ENCODE peak calls at places on chromosome 4, in four cellular contexts. One of them, this sample, is unnamed.

GRCh38 chr4:121146530-121146929 is 17.6 kb downstream of the TNIP3 start:
- DNase-seq in iris pigment epithelial cell: peak; percentile 68
- DNase-seq in stimulated activated CD4-positive, alpha-beta T cell treated with anti-CD3 and anti-CD28 coated beads, TNF-alpha, amount 100 ng/mL, for 4 hours: no peak
- DNase-seq in mucosa of gallbladder: no peak
- DNase-seq in this sample: no peak

GRCh38 chr4:41692717-41693345 is 55.7 kb downstream of the PHOX2B start:
- DNase-seq in iris pigment epithelial cell: peak; percentile 67
- DNase-seq in stimulated activated CD4-positive, alpha-beta T cell treated with anti-CD3 and anti-CD28 coated beads, TNF-alpha, amount 100 ng/mL, for 4 hours: no peak
- DNase-seq in mucosa of gallbladder: no peak
- DNase-seq in this sample: peak; percentile 56

GRCh38 chr4:84366111-84366510 is 133.0 kb downstream of the NKX6-1 start:
- DNase-seq in iris pigment epithelial cell: no peak
- DNase-seq in stimulated activated CD4-positive, alpha-beta T cell treated with anti-CD3 and anti-CD28 coated beads, TNF-alpha, amount 100 ng/mL, for 4 hours: no peak
- DNase-seq in mucosa of gallbladder: no peak
- DNase-seq in this sample: no peak

GRCh38 chr4:113316879-113317278 is 267.4 kb downstream of the ANK2 start:
- DNase-seq in iris pigment epithelial cell: no peak
- DNase-seq in stimulated activated CD4-positive, alpha-beta T cell treated with anti-CD3 and anti-CD28 coated beads, TNF-alpha, amount 100 ng/mL, for 4 hours: no peak
- DNase-seq in mucosa of gallbladder: no peak
- DNase-seq in this sample: peak; percentile 14

GRCh38 chr4:4820264-4820663 is 39.2 kb upstream of the MSX1 start:
- DNase-seq in iris pigment epithelial cell: no peak
- DNase-seq in stimulated activated CD4-positive, alpha-beta T cell treated with anti-CD3 and anti-CD28 coated beads, TNF-alpha, amount 100 ng/mL, for 4 hours: no peak
- DNase-seq in mucosa of gallbladder: no peak
- DNase-seq in this sample: no peak

GRCh38 chr4:147879676-147880075 is 147.8 kb downstream of the ARHGAP10 start:
- DNase-seq in iris pigment epithelial cell: no peak
- DNase-seq in stimulated activated CD4-positive, alpha-beta T cell treated with anti-CD3 and anti-CD28 coated beads, TNF-alpha, amount 100 ng/mL, for 4 hours: no peak
- DNase-seq in mucosa of gallbladder: no peak
- DNase-seq in this sample: no peak

GRCh38 chr4:3009422-3009821 is 46.1 kb downstream of the GRK4 start:
- DNase-seq in iris pigment epithelial cell: peak; percentile 19
- DNase-seq in stimulated activated CD4-positive, alpha-beta T cell treated with anti-CD3 and anti-CD28 coated beads, TNF-alpha, amount 100 ng/mL, for 4 hours: no peak
- DNase-seq in mucosa of gallbladder: peak; percentile 67
- DNase-seq in this sample: peak; percentile 45

GRCh38 chr4:8345946-8346814 is 76.6 kb downstream of the HTRA3 start:
- DNase-seq in iris pigment epithelial cell: no peak
- DNase-seq in stimulated activated CD4-positive, alpha-beta T cell treated with anti-CD3 and anti-CD28 coated beads, TNF-alpha, amount 100 ng/mL, for 4 hours: no peak
- DNase-seq in mucosa of gallbladder: no peak
- DNase-seq in this sample: no peak

GRCh38 chr4:186727977-186728519 is 4.4 kb upstream of the FAT1 start:
- DNase-seq in iris pigment epithelial cell: peak; percentile 46
- DNase-seq in stimulated activated CD4-positive, alpha-beta T cell treated with anti-CD3 and anti-CD28 coated beads, TNF-alpha, amount 100 ng/mL, for 4 hours: no peak
- DNase-seq in mucosa of gallbladder: no peak
- DNase-seq in this sample: no peak

GRCh38 chr4:75605928-75606327 is 24.4 kb downstream of the CDKL2 start:
- DNase-seq in iris pigment epithelial cell: peak; percentile 3
- DNase-seq in stimulated activated CD4-positive, alpha-beta T cell treated with anti-CD3 and anti-CD28 coated beads, TNF-alpha, amount 100 ng/mL, for 4 hours: no peak
- DNase-seq in mucosa of gallbladder: no peak
- DNase-seq in this sample: no peak

GRCh38 chr4:168592676-168593075 is 95.8 kb downstream of the PALLD start:
- DNase-seq in iris pigment epithelial cell: no peak
- DNase-seq in stimulated activated CD4-positive, alpha-beta T cell treated with anti-CD3 and anti-CD28 coated beads, TNF-alpha, amount 100 ng/mL, for 4 hours: no peak
- DNase-seq in mucosa of gallbladder: no peak
- DNase-seq in this sample: no peak

GRCh38 chr4:162830899-162831298 is 335.8 kb downstream of the NAF1 start:
- DNase-seq in iris pigment epithelial cell: no peak
- DNase-seq in stimulated activated CD4-positive, alpha-beta T cell treated with anti-CD3 and anti-CD28 coated beads, TNF-alpha, amount 100 ng/mL, for 4 hours: no peak
- DNase-seq in mucosa of gallbladder: no peak
- DNase-seq in this sample: no peak

GRCh38 chr4:48139688-48140087 is 5.6 kb upstream of the TXK start:
- DNase-seq in iris pigment epithelial cell: peak; percentile 29
- DNase-seq in stimulated activated CD4-positive, alpha-beta T cell treated with anti-CD3 and anti-CD28 coated beads, TNF-alpha, amount 100 ng/mL, for 4 hours: no peak
- DNase-seq in mucosa of gallbladder: no peak
- DNase-seq in this sample: no peak

GRCh38 chr4:80201326-80202151 is 4.2 kb downstream of the PRDM8 start:
- DNase-seq in iris pigment epithelial cell: peak; percentile 18
- DNase-seq in stimulated activated CD4-positive, alpha-beta T cell treated with anti-CD3 and anti-CD28 coated beads, TNF-alpha, amount 100 ng/mL, for 4 hours: peak; percentile 57
- DNase-seq in mucosa of gallbladder: peak; percentile 42
- DNase-seq in this sample: no peak

GRCh38 chr4:37068580-37068979 is 176.0 kb upstream of the NWD2 start:
- DNase-seq in iris pigment epithelial cell: no peak
- DNase-seq in stimulated activated CD4-positive, alpha-beta T cell treated with anti-CD3 and anti-CD28 coated beads, TNF-alpha, amount 100 ng/mL, for 4 hours: no peak
- DNase-seq in mucosa of gallbladder: no peak
- DNase-seq in this sample: no peak